ENCODE peak calls at places on chromosome 7, in four cellular contexts. P, H, O and X are unnamed samples.

GRCh38 chr7:130904792-130905191 is 170.8 kb upstream of the KLF14 start:
- DNase-seq in P (no peak), H (peak), O (no peak), X (no peak)

GRCh38 chr7:41107330-41107937 is 595.5 kb downstream of the INHBA start:
- DNase-seq in P (peak), H (peak), O (no peak), X (no peak)

GRCh38 chr7:64313740-64314491 is at the start of gene ZNF736:
- DNase-seq in P (peak), H (peak), O (no peak), X (no peak)

GRCh38 chr7:13778967-13779366 is 210.5 kb downstream of the ETV1 start:
- DNase-seq in P (no peak), H (peak), O (no peak), X (no peak)

GRCh38 chr7:155975490-155975889 is 163.2 kb upstream of the SHH start:
- DNase-seq in P (no peak), H (no peak), O (no peak), X (no peak)

GRCh38 chr7:95102662-95103061 is 195.3 kb downstream of the PPP1R9A start:
- DNase-seq in P (no peak), H (no peak), O (no peak), X (no peak)

GRCh38 chr7:157009170-157009777 is 1.2 kb downstream of the MNX1 start:
- DNase-seq in P (peak), H (no peak), O (peak), X (no peak)

GRCh38 chr7:15938153-15938552 is 251.7 kb upstream of the MEOX2 start:
- DNase-seq in P (no peak), H (peak), O (no peak), X (no peak)

GRCh38 chr7:128427289-128427891 is 17.6 kb upstream of the IMPDH1 start:
- DNase-seq in P (peak), H (peak), O (no peak), X (no peak)

GRCh38 chr7:95772771-95773581 is 622 bp downstream of the DYNC1I1 start:
- DNase-seq in P (peak), H (no peak), O (peak), X (peak)

GRCh38 chr7:140454657-140455015 is 24.7 kb downstream of the MKRN1 start:
- DNase-seq in P (no peak), H (no peak), O (no peak), X (no peak)
- H4K5ac ChIP-seq in P (no peak), H (no peak), O (no peak), X (no peak)

GRCh38 chr7:66905243-66905642 is 15.8 kb upstream of the TMEM248 start:
- DNase-seq in P (no peak), H (no peak), O (no peak), X (no peak)
- H4K5ac ChIP-seq in P (no peak), H (no peak), O (no peak), X (no peak)

GRCh38 chr7:113770146-113770738 is 148.6 kb downstream of the PPP1R3A start:
- DNase-seq in P (no peak), H (no peak), O (no peak), X (no peak)

GRCh38 chr7:113774182-113774807 is 144.5 kb downstream of the PPP1R3A start:
- DNase-seq in P (peak), H (peak), O (no peak), X (no peak)

GRCh38 chr7:113775804-113776203 is 143.0 kb downstream of the PPP1R3A start:
- DNase-seq in P (no peak), H (no peak), O (no peak), X (no peak)

GRCh38 chr7:113775401-113775800 is 143.4 kb downstream of the PPP1R3A start:
- DNase-seq in P (no peak), H (no peak), O (no peak), X (no peak)
- H4K5ac ChIP-seq in P (no peak), H (no peak), O (no peak), X (no peak)

GRCh38 chr7:84336303-84336702 is 141.7 kb upstream of the SEMA3A start:
- DNase-seq in P (peak), H (peak), O (no peak), X (no peak)
- H4K5ac ChIP-seq in P (no peak), H (no peak), O (no peak), X (no peak)

DNA sequence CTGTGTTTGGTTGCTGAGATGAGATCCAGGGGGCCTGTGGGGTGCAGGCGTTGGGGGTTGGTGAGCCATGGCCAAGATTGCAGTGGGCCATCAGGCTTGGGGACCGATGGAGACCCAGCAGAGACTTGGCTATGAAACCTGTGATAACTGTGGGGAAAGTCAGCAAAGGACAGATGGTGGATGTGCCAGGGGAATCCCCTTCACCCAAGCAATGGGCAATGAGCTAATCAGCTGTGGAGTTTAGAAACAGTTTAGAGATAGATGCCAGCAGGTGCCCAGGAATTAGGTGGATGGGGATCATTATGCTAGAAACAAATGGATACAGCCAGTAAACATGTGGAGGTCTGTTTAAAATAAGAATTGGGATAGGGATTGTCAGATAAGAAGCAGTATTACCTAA is 151.4 kb upstream of the FERD3L start:
- DNase-seq in P (no peak), H (no peak), O (no peak), X (no peak)
- H4K5ac ChIP-seq in P (no peak), H (no peak), O (no peak), X (no peak)